ENCODE peak calls at places on chromosomes 16 and 17, in eight cellular contexts. K is A673, I is AG10803, M is cardiac fibroblast, U is foreskin fibroblast, R is endodermal cell, Q is natural killer cell, B is ascending aorta. T is an unnamed sample.

GRCh38 chr16:48347191-48347860 is 37.9 kb downstream of the SIAH1 start:
- DNase-seq in K (no peak), I (no peak), M (no peak), U (no peak), R (no peak), Q (no peak), B (no peak), T (peak)

GRCh38 chr16:69851491-69852240 is 89.5 kb downstream of the WWP2 start:
- DNase-seq in K (no peak), I (peak), M (peak), U (no peak), R (no peak), Q (no peak), B (no peak), T (no peak)

GRCh38 chr17:20944014-20944905 is 98.6 kb downstream of the USP22 start:
- DNase-seq in K (no peak), I (no peak), M (no peak), U (no peak), R (peak), Q (no peak), B (no peak), T (no peak)

GRCh38 chr17:78488867-78489634 is 88.1 kb downstream of the DNAH17 start:
- DNase-seq in K (no peak), I (no peak), M (no peak), U (no peak), R (peak), Q (no peak), B (no peak), T (no peak)

GRCh38 chr16:85393674-85394510 is 219.2 kb upstream of the GSE1 start:
- DNase-seq in K (peak), I (peak), M (peak), U (no peak), R (peak), Q (peak), B (no peak), T (peak)

GRCh38 chr16:71722801-71723536 is 1.5 kb downstream of the PHLPP2 start:
- DNase-seq in K (peak), I (peak), M (peak), U (peak), R (peak), Q (peak), B (no peak), T (peak)

GRCh38 chr16:85202631-85203461 is 90.6 kb upstream of the CIBAR2 start:
- DNase-seq in K (no peak), I (peak), M (peak), U (peak), R (peak), Q (no peak), B (no peak), T (peak)

GRCh38 chr16:65509172-65509571 is 387.3 kb upstream of the CDH11 start:
- DNase-seq in K (peak), I (peak), M (no peak), U (no peak), R (no peak), Q (no peak), B (no peak), T (no peak)

GRCh38 chr16:64428463-64428862 is 693.4 kb downstream of the CDH11 start:
- DNase-seq in K (peak), I (peak), M (peak), U (peak), R (no peak), Q (no peak), B (no peak), T (no peak)

GRCh38 chr16:85238233-85238647 is 126.0 kb upstream of the CIBAR2 start:
- DNase-seq in K (peak), I (peak), M (peak), U (peak), R (peak), Q (no peak), B (peak), T (peak)

GRCh38 chr17:56593741-56594527 is 435 bp downstream of the NOG start:
- DNase-seq in K (peak), I (peak), M (peak), U (peak), R (peak), Q (peak), B (no peak), T (peak)

GRCh38 chr17:371583-371982 is 19.0 kb upstream of the RPH3AL start:
- DNase-seq in K (no peak), I (no peak), M (no peak), U (no peak), R (no peak), Q (no peak), B (no peak), T (no peak)

GRCh38 chr17:48997103-48997826 is at the start of gene IGF2BP1:
- DNase-seq in K (peak), I (peak), M (peak), U (peak), R (peak), Q (peak), B (no peak), T (peak)

GRCh38 chr17:17983376-17983775 is 10.7 kb downstream of the DRC3 start:
- DNase-seq in K (no peak), I (no peak), M (no peak), U (no peak), R (peak), Q (no peak), B (no peak), T (no peak)

GRCh38 chr17:2054740-2055493 is at the start of gene HIC1:
- DNase-seq in K (peak), I (peak), M (peak), U (peak), R (peak), Q (peak), B (no peak), T (peak)

DNA sequence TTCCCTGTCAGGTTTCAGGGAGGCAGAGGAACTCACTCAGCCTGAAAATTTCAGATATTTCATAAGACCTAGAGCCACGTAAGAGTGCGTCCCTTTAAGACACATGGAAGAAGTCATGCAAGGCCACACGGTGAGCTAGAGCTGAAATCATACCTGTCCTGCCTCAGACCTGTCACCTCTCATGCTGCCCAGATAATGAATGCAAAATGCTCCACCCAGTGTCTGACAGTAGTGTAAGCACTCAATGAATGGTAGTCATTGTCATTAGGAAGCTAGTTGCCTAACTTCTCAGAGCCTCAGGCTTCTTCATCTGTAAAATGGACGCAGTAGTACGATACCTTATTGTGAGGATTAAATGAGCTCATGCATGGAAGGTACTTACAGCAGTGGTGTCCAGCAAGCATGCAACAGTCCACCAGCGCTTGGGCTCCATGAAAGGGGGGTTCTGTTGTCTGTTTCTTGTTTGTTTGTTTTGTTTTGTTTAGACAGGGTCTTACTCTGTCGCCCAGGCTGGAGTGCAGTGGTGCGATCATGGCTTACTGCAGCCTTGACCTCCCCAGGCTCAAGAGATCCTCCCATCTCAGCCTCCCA is 60.7 kb downstream of the WSB1 start:
- DNase-seq in K (peak), I (peak), M (no peak), U (no peak), R (no peak), Q (no peak), B (no peak), T (no peak)
- TF ChIP-seq CTCF in K (no peak), I (no peak), M (no peak), U (no peak), R (no peak), Q (no peak), B (no peak), T (no peak)

DNA sequence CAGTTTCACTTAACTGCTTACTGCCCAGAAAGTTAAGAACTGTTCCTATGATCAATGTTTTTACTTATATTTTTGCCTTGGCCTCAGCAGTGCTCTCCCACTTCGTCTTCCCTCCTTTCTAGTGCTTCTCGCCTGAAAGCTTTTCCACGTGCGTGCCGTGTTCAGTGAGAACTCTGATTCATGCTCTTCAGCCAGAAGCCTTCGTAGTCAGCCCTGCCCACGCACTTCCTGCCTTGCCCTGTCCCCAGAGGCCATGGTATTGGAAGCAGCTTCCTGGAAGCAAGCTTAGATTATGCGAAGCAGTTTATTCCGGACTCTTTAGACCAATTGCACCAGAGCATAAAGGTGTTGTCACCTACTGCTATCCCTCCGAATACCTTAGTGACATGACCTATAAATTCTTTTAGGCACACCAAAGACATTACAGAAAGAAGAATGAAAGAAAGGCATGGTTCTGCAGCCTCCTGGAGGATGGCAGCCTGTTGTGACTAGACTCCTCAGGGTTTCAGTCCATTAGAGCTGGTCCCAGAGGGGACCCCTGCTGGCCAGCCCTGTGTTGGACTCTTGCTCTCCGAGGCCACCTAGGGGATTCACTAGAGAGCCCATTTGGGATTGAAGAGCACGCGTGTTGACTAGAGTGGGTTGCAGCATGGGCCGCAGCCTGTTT is 105.2 kb downstream of the RPTOR start:
- DNase-seq in K (peak), I (peak), M (peak), U (peak), R (peak), Q (no peak), B (no peak), T (no peak)
- TF ChIP-seq CTCF in K (peak), I (peak), M (peak), U (peak), R (peak), Q (no peak), B (no peak), T (peak)

GRCh38 chr17:40422990-40423611 is 5.4 kb upstream of the TOP2A start:
- DNase-seq in K (no peak), I (no peak), M (no peak), U (no peak), R (peak), Q (no peak), B (no peak), T (peak)
- TF ChIP-seq CTCF in K (no peak), I (peak), M (peak), U (no peak), R (peak), Q (no peak), B (no peak), T (no peak)

DNA sequence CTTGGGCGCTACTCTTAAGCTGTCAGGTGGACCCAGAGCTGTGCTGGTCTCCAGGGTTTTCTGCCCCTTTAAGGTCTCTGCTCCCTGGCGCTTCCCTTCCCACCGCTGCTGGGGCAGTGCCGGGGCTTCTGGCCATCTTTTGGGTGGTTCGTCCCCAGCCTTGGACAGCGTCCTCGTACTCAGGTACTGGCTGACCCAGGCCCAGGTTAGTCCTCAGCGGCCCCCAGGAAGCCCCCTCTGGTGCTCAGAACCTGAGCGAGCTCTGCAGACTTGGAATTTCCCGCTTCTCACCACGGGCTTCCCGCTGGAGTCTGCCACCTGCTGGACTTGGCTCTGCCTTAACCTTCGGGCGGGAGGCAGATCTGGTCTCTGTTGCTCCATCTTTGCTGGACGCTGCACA is 94.1 kb upstream of the ZNF750 start:
- DNase-seq in K (no peak), I (no peak), M (no peak), U (no peak), R (no peak), Q (no peak), B (no peak), T (no peak)
- TF ChIP-seq CTCF in K (no peak), I (no peak), M (no peak), U (no peak), R (peak), Q (no peak), B (no peak), T (no peak)

GRCh38 chr16:20380782-20381181 is 23.8 kb downstream of the PDILT start:
- DNase-seq in K (no peak), I (no peak), M (no peak), U (no peak), R (no peak), Q (no peak), B (no peak), T (no peak)

GRCh38 chr16:20387978-20388377 is 16.6 kb downstream of the PDILT start:
- DNase-seq in K (no peak), I (no peak), M (no peak), U (no peak), R (no peak), Q (no peak), B (no peak), T (no peak)

GRCh38 chr16:20382202-20382948 is 22.2 kb downstream of the PDILT start:
- DNase-seq in K (peak), I (no peak), M (no peak), U (no peak), R (no peak), Q (no peak), B (no peak), T (no peak)

GRCh38 chr16:20385844-20386832 is 18.4 kb downstream of the PDILT start:
- DNase-seq in K (peak), I (peak), M (peak), U (peak), R (peak), Q (peak), B (no peak), T (no peak)

GRCh38 chr16:20383106-20384029 is 21.2 kb downstream of the PDILT start:
- DNase-seq in K (peak), I (peak), M (peak), U (peak), R (peak), Q (no peak), B (no peak), T (no peak)
- TF ChIP-seq CTCF in K (peak), I (peak), M (peak), U (peak), R (peak), Q (peak), B (peak), T (peak)

GRCh38 chr17:16939606-16940115 is 32.3 kb downstream of the TNFRSF13B start:
- DNase-seq in K (no peak), I (no peak), M (no peak), U (no peak), R (no peak), Q (peak), B (no peak), T (peak)
- TF ChIP-seq CTCF in K (no peak), I (no peak), M (no peak), U (no peak), R (no peak), Q (no peak), B (no peak), T (no peak)

T was measured in osteocyte.